ENCODE peak calls at places on chromosomes 2 and 18, in nine cellular contexts. K is GDM1; I is HFF-Myc; F is stimulated activated naive B cell treated with anti-CD40 and anti-IgM and Interleukin-4, amounts not matched to agents 10 μg/mL and 1 μg/mL and 100 μg/mL, for 72 hours; E is kidney; H is GM23248; B is NCI-H1092; Q is CD4-positive, CD25-positive, alpha-beta regulatory T cell; J is iPS DF 6.9. P is an unnamed sample.

GRCh38 chr2:182182436-182182835 is 196.8 kb downstream of the PPP1R1C start:
- DNase-seq in K (no peak), I (no peak), F (no peak), E (no peak), H (no peak), B (no peak), Q (no peak), J (no peak), P (no peak)

GRCh38 chr2:74497777-74498499 is 1.5 kb downstream of the LBX2 start:
- DNase-seq in K (no peak), I (no peak), F (no peak), E (peak), H (peak), B (no peak), Q (no peak), J (no peak), P (no peak)

GRCh38 chr18:3262234-3263171 is 570 bp downstream of the MYL12B start:
- DNase-seq in K (no peak), I (no peak), F (peak), E (no peak), H (peak), B (no peak), Q (peak), J (no peak), P (no peak)

GRCh38 chr18:35888329-35888728 is 84.2 kb upstream of the RMP24 start:
- DNase-seq in K (no peak), I (no peak), F (no peak), E (no peak), H (no peak), B (peak), Q (no peak), J (no peak), P (no peak)

GRCh38 chr2:234451852-234452625 is 44.8 kb downstream of the ARL4C start:
- DNase-seq in K (no peak), I (no peak), F (no peak), E (no peak), H (peak), B (no peak), Q (no peak), J (no peak), P (no peak)

GRCh38 chr2:38146917-38147307 is 71.0 kb upstream of the CYP1B1 start:
- DNase-seq in K (no peak), I (peak), F (peak), E (no peak), H (peak), B (no peak), Q (no peak), J (no peak), P (no peak)

GRCh38 chr2:141911485-141912066 is 219.2 kb downstream of the LRP1B start:
- DNase-seq in K (no peak), I (peak), F (no peak), E (no peak), H (no peak), B (peak), Q (no peak), J (peak), P (peak)

GRCh38 chr18:74525741-74526140 is 8.6 kb upstream of the CNDP1 start:
- DNase-seq in K (no peak), I (no peak), F (no peak), E (peak), H (no peak), B (no peak), Q (no peak), J (no peak), P (no peak)

GRCh38 chr2:10949835-10950234 is 38.1 kb downstream of the KCNF1 start:
- DNase-seq in K (no peak), I (no peak), F (no peak), E (no peak), H (no peak), B (no peak), Q (no peak), J (no peak), P (no peak)

GRCh38 chr2:179948058-179948457 is 59.0 kb downstream of the CWC22 start:
- DNase-seq in K (no peak), I (no peak), F (no peak), E (no peak), H (no peak), B (no peak), Q (no peak), J (no peak), P (no peak)

GRCh38 chr2:215812966-215813365 is 200.4 kb downstream of the MREG start:
- DNase-seq in K (no peak), I (no peak), F (no peak), E (no peak), H (peak), B (no peak), Q (no peak), J (no peak), P (no peak)

P was measured in neural crest cell.